ENCODE peak calls at places on chromosomes 1 and 21, in five cellular contexts. D, L, U, V and O are unnamed samples.

GRCh38 chr1:84691139-84691783 is 1.0 kb upstream of the SSX2IP start:
- DNase-seq in D (no peak), L (no peak), U (no peak), V (no peak), O (no peak)

GRCh38 chr1:230708631-230709580 is 5.0 kb downstream of the AGT start:
- DNase-seq in D (no peak), L (no peak), U (no peak), V (peak; percentile 57), O (peak; percentile 72)

GRCh38 chr1:14345925-14346550 is 252.4 kb upstream of the KAZN start:
- DNase-seq in D (no peak), L (no peak), U (no peak), V (no peak), O (no peak)

GRCh38 chr1:119136401-119136800 is 4.1 kb downstream of the WARS2 start:
- DNase-seq in D (no peak), L (no peak), U (no peak), V (no peak), O (no peak)

GRCh38 chr1:41919764-41920397 is 1.2 kb upstream of the HIVEP3 start:
- DNase-seq in D (no peak), L (peak; percentile 69), U (no peak), V (peak; percentile 19), O (peak; percentile 66)

GRCh38 chr1:109892476-109893368 is 17.9 kb upstream of the CSF1 start:
- DNase-seq in D (no peak), L (no peak), U (no peak), V (no peak), O (peak; percentile 52)

GRCh38 chr1:187943606-187944403 is 1115.1 kb downstream of the PLA2G4A start:
- DNase-seq in D (no peak), L (no peak), U (no peak), V (no peak), O (no peak)

GRCh38 chr1:10941891-10942541 is 70.4 kb upstream of the TARDBP start:
- DNase-seq in D (peak; percentile 35), L (peak; percentile 82), U (no peak), V (peak; percentile 40), O (peak; percentile 54)

GRCh38 chr1:244435562-244436205 is 16.0 kb downstream of the ADSS2 start:
- DNase-seq in D (no peak), L (no peak), U (no peak), V (no peak), O (no peak)

GRCh38 chr1:245016700-245017099 is 138.1 kb upstream of the KIF26B start:
- DNase-seq in D (no peak), L (no peak), U (no peak), V (no peak), O (no peak)

GRCh38 chr1:209653915-209654351 is 1.7 kb upstream of the LAMB3 start:
- DNase-seq in D (no peak), L (no peak), U (no peak), V (no peak), O (no peak)

GRCh38 chr1:201456499-201457309 is 12.3 kb downstream of the PHLDA3 start:
- DNase-seq in D (peak; percentile 61), L (peak; percentile 80), U (peak; percentile 80), V (peak; percentile 59), O (peak; percentile 86)

GRCh38 chr1:116717318-116717717 is 36.9 kb upstream of the CD2 start:
- DNase-seq in D (no peak), L (no peak), U (no peak), V (no peak), O (no peak)

GRCh38 chr1:225114354-225114995 is 185.0 kb downstream of the DNAH14 start:
- DNase-seq in D (no peak), L (no peak), U (no peak), V (no peak), O (no peak)

GRCh38 chr1:245345191-245345884 is 190.6 kb downstream of the KIF26B start:
- DNase-seq in D (no peak), L (no peak), U (no peak), V (no peak), O (no peak)

GRCh38 chr21:27314096-27314495 is 347.2 kb upstream of the ADAMTS5 start:
- DNase-seq in D (no peak), L (no peak), U (no peak), V (no peak), O (no peak)

GRCh38 chr1:174766727-174767126 is 233.0 kb upstream of the CACYBP start:
- DNase-seq in D (no peak), L (no peak), U (no peak), V (no peak), O (no peak)

GRCh38 chr1:244436336-244437102 is 15.2 kb downstream of the ADSS2 start:
- DNase-seq in D (no peak), L (no peak), U (no peak), V (no peak), O (no peak)

GRCh38 chr1:30872033-30872947 is 36.3 kb downstream of the SDC3 start:
- DNase-seq in D (no peak), L (peak; percentile 80), U (no peak), V (no peak), O (no peak)

GRCh38 chr1:178946855-178947687 is 76.2 kb upstream of the ANGPTL1 start:
- DNase-seq in D (no peak), L (no peak), U (no peak), V (no peak), O (no peak)

GRCh38 chr1:207431508-207431907 is 22.6 kb upstream of the CR2 start:
- DNase-seq in D (no peak), L (no peak), U (no peak), V (no peak), O (no peak)

GRCh38 chr1:43273708-43274107 is 3.9 kb downstream of the TMEM125 start:
- DNase-seq in D (no peak), L (no peak), U (no peak), V (no peak), O (no peak)

GRCh38 chr1:91622586-91622985 is 121.9 kb downstream of the CDC7 start:
- DNase-seq in D (no peak), L (no peak), U (no peak), V (peak; percentile 67), O (peak; percentile 75)

GRCh38 chr21:20551939-20552338 is 446.3 kb upstream of the NCAM2 start:
- DNase-seq in D (no peak), L (no peak), U (no peak), V (no peak), O (no peak)
- H3K9me3 ChIP-seq in D (no peaks in the 10 kb centered on the region), L (peaks cover 3% of the 10 kb centered on the region), U (no peaks in the 10 kb centered on the region), V (no peaks in the 10 kb centered on the region), O (no peaks in the 10 kb centered on the region)

GRCh38 chr1:54937469-54937868 is 43.0 kb upstream of the TMEM61 start:
- DNase-seq in D (no peak), L (no peak), U (no peak), V (no peak), O (no peak)
- H3K4me1 ChIP-seq in D (no peaks in the 10 kb centered on the region), L (no peaks in the 10 kb centered on the region), U (no peaks in the 10 kb centered on the region), V (no peaks in the 10 kb centered on the region), O (no peaks in the 10 kb centered on the region)

DNA sequence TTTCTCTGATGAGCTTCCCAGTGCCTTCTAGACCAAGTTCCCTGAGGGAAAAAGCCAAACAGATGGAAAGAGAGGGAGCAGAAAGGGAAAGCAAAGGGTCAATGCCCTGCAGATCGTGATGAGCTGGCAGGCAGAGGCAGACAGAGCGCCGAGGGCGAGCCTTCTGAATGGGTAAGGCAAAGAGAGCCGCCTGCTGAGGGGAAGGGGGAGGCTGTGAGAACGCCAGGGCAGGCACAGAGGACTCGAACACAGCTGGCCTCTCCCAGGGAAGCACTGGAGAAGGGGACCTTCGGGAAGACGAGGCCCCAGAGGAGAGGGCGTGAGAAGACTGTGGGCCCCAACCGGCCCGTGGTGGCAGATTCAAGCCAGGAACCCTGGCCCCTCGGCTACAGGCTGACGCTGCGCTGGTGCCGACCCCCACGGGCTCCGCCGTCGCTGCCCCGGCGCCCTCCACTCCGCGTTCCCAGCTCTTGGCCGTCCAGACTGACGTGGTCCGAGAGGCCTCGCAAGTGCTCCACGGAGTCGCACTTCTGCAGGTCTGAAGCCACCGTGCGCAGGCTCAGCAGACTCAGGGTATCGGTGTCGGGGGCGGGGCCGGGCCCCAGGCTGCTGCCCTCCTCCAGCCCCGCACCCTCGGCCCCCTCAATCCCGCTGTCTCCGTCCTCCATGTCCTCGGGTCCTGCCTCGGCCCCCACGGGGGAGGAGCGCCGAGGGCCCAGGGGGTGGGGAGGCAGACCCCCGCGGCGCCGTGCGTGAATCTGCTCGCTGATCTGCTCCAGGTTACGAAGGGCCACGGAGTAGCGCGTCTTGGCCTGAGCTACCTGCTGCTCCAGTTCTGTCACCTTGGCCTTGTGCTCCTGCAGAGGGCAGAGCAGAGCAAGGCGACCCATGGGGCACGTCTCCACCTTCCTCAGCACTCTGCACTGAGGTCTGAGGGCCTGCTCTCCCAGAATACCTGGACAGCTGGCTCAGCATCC is 13.9 kb downstream of the SH3BP5L start:
- DNase-seq in D (no peak), L (peak; percentile 61), U (no peak), V (no peak), O (no peak)
- H3K4me3 ChIP-seq in D (no peak overlapping the region), L (no peak overlapping the region), U (no peak overlapping the region), V (no peak overlapping the region), O (no peak overlapping the region)

GRCh38 chr21:30116474-30116873 is 50.1 kb downstream of the CLDN17 start:
- DNase-seq in D (no peak), L (no peak), U (no peak), V (no peak), O (no peak)
- H3K9me3 ChIP-seq in D (no peaks in the 10 kb centered on the region), L (no peaks in the 10 kb centered on the region), U (no peaks in the 10 kb centered on the region), V (no peaks in the 10 kb centered on the region), O (no peaks in the 10 kb centered on the region)

GRCh38 chr1:8439015-8439702 is 121.2 kb downstream of the SLC45A1 start:
- DNase-seq in D (no peak), L (peak; percentile 92), U (peak; percentile 75), V (peak; percentile 89), O (peak; percentile 93)
- H3K4me1 ChIP-seq in D (peaks cover 18% of the 10 kb centered on the region), L (peaks cover 70% of the 10 kb centered on the region), U (no peaks in the 10 kb centered on the region), V (peaks cover 23% of the 10 kb centered on the region), O (peaks cover 7% of the 10 kb centered on the region)

GRCh38 chr1:153973071-153973470 is 4.4 kb downstream of the JTB start:
- DNase-seq in D (no peak), L (no peak), U (no peak), V (no peak), O (no peak)

GRCh38 chr1:153973478-153973877 is 4.0 kb downstream of the JTB start:
- DNase-seq in D (no peak), L (no peak), U (no peak), V (no peak), O (no peak)

GRCh38 chr1:153977250-153978240 is at the start of gene JTB:
- DNase-seq in D (no peak), L (peak; percentile 93), U (peak; percentile 92), V (peak; percentile 91), O (peak; percentile 93)

GRCh38 chr1:153976819-153977249 is 640 bp downstream of the JTB start:
- DNase-seq in D (no peak), L (no peak), U (no peak), V (no peak), O (no peak)

GRCh38 chr1:153978274-153978909 is 918 bp upstream of the JTB start:
- DNase-seq in D (no peak), L (no peak), U (no peak), V (no peak), O (no peak)
- H3K4me3 ChIP-seq in D (peak overlapping the region; percentile 97), L (peak overlapping the region; percentile 92), U (no peak overlapping the region), V (no peak overlapping the region), O (peak overlapping the region; percentile 93)

DNA sequence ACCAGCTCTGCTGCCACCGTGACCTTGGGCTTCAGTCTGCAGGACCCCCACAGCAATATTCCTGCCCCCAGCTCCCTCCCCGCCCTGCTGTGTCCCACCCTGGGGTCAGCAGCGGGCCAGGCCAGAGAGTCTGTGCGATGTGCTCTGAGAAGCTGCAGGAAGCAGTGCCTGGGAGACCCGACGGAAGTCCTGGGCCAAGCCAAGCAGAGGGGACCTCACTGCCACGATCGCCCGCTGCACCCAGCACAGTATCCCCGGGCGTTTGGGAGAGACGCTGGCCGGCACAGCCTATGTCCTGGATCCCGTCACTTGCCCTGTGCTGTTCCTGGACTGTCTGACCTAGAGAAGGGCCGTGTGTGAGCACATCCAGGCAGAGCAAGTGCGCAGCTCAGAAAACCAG is 106.6 kb upstream of the TTC34 start:
- DNase-seq in D (no peak), L (no peak), U (no peak), V (no peak), O (no peak)
- H3K9me3 ChIP-seq in D (no peaks in the 10 kb centered on the region), L (no peaks in the 10 kb centered on the region), U (no peaks in the 10 kb centered on the region), V (no peaks in the 10 kb centered on the region), O (no peaks in the 10 kb centered on the region)